ENCODE peak calls at places on chromosomes 5 and 9, in five cellular contexts. One of them, this sample, is unnamed.

GRCh38 chr5:88250010-88250409 is 18.6 kb downstream of the TMEM161B start:
- DNase-seq in activated CD4-positive, CD25-positive, alpha-beta regulatory T cell: no peak
- DNase-seq in NCI-H2081: no peak
- DNase-seq in GM23248: no peak
- DNase-seq in T1000: no peak
- DNase-seq in this sample: no peak

GRCh38 chr9:6433405-6433804 is 20.4 kb downstream of the UHRF2 start:
- DNase-seq in activated CD4-positive, CD25-positive, alpha-beta regulatory T cell: no peak
- DNase-seq in T1000: no peak
- DNase-seq in NCI-H2081: no peak
- DNase-seq in GM23248: peak
- DNase-seq in this sample: no peak

GRCh38 chr5:30505014-30505886 is 688.2 kb upstream of the CDH6 start:
- DNase-seq in GM23248: peak
- DNase-seq in activated CD4-positive, CD25-positive, alpha-beta regulatory T cell: no peak
- DNase-seq in T1000: no peak
- DNase-seq in NCI-H2081: no peak
- DNase-seq in this sample: no peak

GRCh38 chr5:145660897-145661650 is 174.1 kb downstream of the PRELID2 start:
- DNase-seq in GM23248: peak
- DNase-seq in T1000: no peak
- DNase-seq in activated CD4-positive, CD25-positive, alpha-beta regulatory T cell: no peak
- DNase-seq in NCI-H2081: no peak
- DNase-seq in this sample: no peak

GRCh38 chr9:87596862-87597261 is 99.2 kb downstream of the DAPK1 start:
- DNase-seq in NCI-H2081: no peak
- DNase-seq in T1000: no peak
- DNase-seq in GM23248: no peak
- DNase-seq in activated CD4-positive, CD25-positive, alpha-beta regulatory T cell: no peak
- DNase-seq in this sample: no peak

GRCh38 chr5:42842860-42843641 is 31.4 kb upstream of the SELENOP start:
- DNase-seq in NCI-H2081: no peak
- DNase-seq in activated CD4-positive, CD25-positive, alpha-beta regulatory T cell: no peak
- DNase-seq in T1000: no peak
- DNase-seq in GM23248: peak
- DNase-seq in this sample: no peak

GRCh38 chr5:143031781-143032724 is 261.9 kb downstream of the ARHGAP26 start:
- DNase-seq in activated CD4-positive, CD25-positive, alpha-beta regulatory T cell: no peak
- DNase-seq in NCI-H2081: no peak
- DNase-seq in GM23248: no peak
- DNase-seq in T1000: no peak
- DNase-seq in this sample: no peak

GRCh38 chr5:154701181-154701580 is 54.0 kb upstream of the LARP1 start:
- DNase-seq in activated CD4-positive, CD25-positive, alpha-beta regulatory T cell: no peak
- DNase-seq in NCI-H2081: peak
- DNase-seq in T1000: no peak
- DNase-seq in GM23248: no peak
- DNase-seq in this sample: no peak

GRCh38 chr5:138752341-138752950 is 779 bp upstream of the CTNNA1 start:
- DNase-seq in T1000: no peak
- DNase-seq in activated CD4-positive, CD25-positive, alpha-beta regulatory T cell: no peak
- DNase-seq in GM23248: peak
- DNase-seq in NCI-H2081: no peak
- DNase-seq in this sample: no peak

GRCh38 chr5:134738963-134739661 is 764 bp downstream of the CAMLG start:
- DNase-seq in NCI-H2081: no peak
- DNase-seq in T1000: no peak
- DNase-seq in GM23248: peak
- DNase-seq in activated CD4-positive, CD25-positive, alpha-beta regulatory T cell: no peak
- DNase-seq in this sample: peak

GRCh38 chr5:65475336-65475735 is 6.4 kb downstream of the ADAMTS6 start:
- DNase-seq in activated CD4-positive, CD25-positive, alpha-beta regulatory T cell: no peak
- DNase-seq in NCI-H2081: no peak
- DNase-seq in GM23248: no peak
- DNase-seq in T1000: no peak
- DNase-seq in this sample: no peak

GRCh38 chr9:116452227-116452626 is 234.9 kb upstream of the TRIM32 start:
- DNase-seq in GM23248: no peak
- DNase-seq in NCI-H2081: no peak
- DNase-seq in activated CD4-positive, CD25-positive, alpha-beta regulatory T cell: no peak
- DNase-seq in T1000: no peak
- DNase-seq in this sample: no peak

GRCh38 chr5:141354900-141355469 is at the start of gene PCDHGA4:
- DNase-seq in T1000: no peak
- DNase-seq in NCI-H2081: no peak
- DNase-seq in GM23248: peak
- DNase-seq in activated CD4-positive, CD25-positive, alpha-beta regulatory T cell: no peak
- DNase-seq in this sample: no peak

GRCh38 chr5:150304481-150305081 is 1.9 kb upstream of the ARSI start:
- DNase-seq in T1000: no peak
- DNase-seq in GM23248: no peak
- DNase-seq in NCI-H2081: no peak
- DNase-seq in activated CD4-positive, CD25-positive, alpha-beta regulatory T cell: no peak
- DNase-seq in this sample: no peak

GRCh38 chr5:78771260-78772240 is 123.0 kb upstream of the LHFPL2 start:
- DNase-seq in T1000: no peak
- DNase-seq in GM23248: no peak
- DNase-seq in activated CD4-positive, CD25-positive, alpha-beta regulatory T cell: no peak
- DNase-seq in NCI-H2081: no peak
- DNase-seq in this sample: no peak

GRCh38 chr5:33933723-33934544 is 2.3 kb upstream of the RXFP3 start:
- DNase-seq in T1000: no peak
- DNase-seq in activated CD4-positive, CD25-positive, alpha-beta regulatory T cell: no peak
- DNase-seq in GM23248: peak
- DNase-seq in NCI-H2081: no peak
- DNase-seq in this sample: no peak

GRCh38 chr5:31029925-31030324 is 163.6 kb upstream of the CDH6 start:
- DNase-seq in NCI-H2081: no peak
- DNase-seq in activated CD4-positive, CD25-positive, alpha-beta regulatory T cell: no peak
- DNase-seq in T1000: no peak
- DNase-seq in GM23248: no peak
- DNase-seq in this sample: no peak

GRCh38 chr9:18596920-18597319 is 123.0 kb downstream of the ADAMTSL1 start:
- DNase-seq in activated CD4-positive, CD25-positive, alpha-beta regulatory T cell: no peak
- DNase-seq in T1000: no peak
- DNase-seq in GM23248: peak
- DNase-seq in NCI-H2081: no peak
- DNase-seq in this sample: no peak

GRCh38 chr9:25427898-25428297 is 250.3 kb downstream of the TUSC1 start:
- DNase-seq in GM23248: no peak
- DNase-seq in T1000: no peak
- DNase-seq in NCI-H2081: no peak
- DNase-seq in activated CD4-positive, CD25-positive, alpha-beta regulatory T cell: no peak
- DNase-seq in this sample: no peak

This sample was measured in activated T-helper 9 cell treated with anti-CD3 and anti-CD28 coated beads, Interleukin-2, amount 50 U/mL, for 16 hours.